ENCODE peak calls at places on chromosomes 13 and 19, in six cellular contexts. D is mesendoderm, H is neuronal stem cell, W is IMR-90, A is mesenchymal stem cell, J is H1. Q is an unnamed sample.

GRCh38 chr13:22012676-22013075 is 341.8 kb downstream of the FGF9 start:
- DNase-seq in D (peak), H (no peak), W (no peak), A (no peak), J (no peak), Q (no peak)

GRCh38 chr13:34913040-34913439 is 29.0 kb upstream of the NBEA start:
- DNase-seq in D (peak), H (peak), W (no peak), A (no peak), J (peak), Q (peak)

GRCh38 chr13:21015284-21015683 is 46.1 kb downstream of the LATS2 start:
- DNase-seq in D (no peak), H (no peak), W (peak), A (no peak), J (no peak), Q (no peak)

GRCh38 chr13:88086577-88086976 is 415.4 kb downstream of the SLITRK5 start:
- DNase-seq in D (no peak), H (no peak), W (peak), A (peak), J (no peak), Q (no peak)

GRCh38 chr19:1362385-1363257 is 21.1 kb upstream of the NDUFS7 start:
- DNase-seq in D (no peak), H (no peak), W (no peak), A (no peak), J (no peak), Q (no peak)

GRCh38 chr13:112670118-112670517 is 19.7 kb upstream of the ATP11A start:
- DNase-seq in D (no peak), H (no peak), W (no peak), A (no peak), J (no peak), Q (peak)

GRCh38 chr19:9937001-9937411 is 691 bp upstream of the OLFM2 start:
- DNase-seq in D (no peak), H (no peak), W (no peak), A (no peak), J (peak), Q (peak)

GRCh38 chr19:610071-610800 is 20.6 kb downstream of the HCN2 start:
- DNase-seq in D (no peak), H (no peak), W (no peak), A (no peak), J (no peak), Q (no peak)

GRCh38 chr13:109687559-109688448 is 98.6 kb downstream of the IRS2 start:
- DNase-seq in D (no peak), H (no peak), W (no peak), A (no peak), J (no peak), Q (no peak)

GRCh38 chr19:55089279-55089944 is 13.7 kb downstream of the EPS8L1 start:
- DNase-seq in D (no peak), H (no peak), W (no peak), A (no peak), J (no peak), Q (no peak)

GRCh38 chr19:35306473-35307246 is 14.7 kb downstream of the MAG start:
- DNase-seq in D (peak), H (no peak), W (no peak), A (no peak), J (no peak), Q (peak)

GRCh38 chr13:28099396-28100148 is 804 bp downstream of the FLT3 start:
- DNase-seq in D (no peak), H (peak), W (no peak), A (no peak), J (no peak), Q (no peak)

GRCh38 chr13:57640582-57640981 is 9.0 kb downstream of the PCDH17 start:
- DNase-seq in D (no peak), H (no peak), W (no peak), A (peak), J (no peak), Q (no peak)

GRCh38 chr13:22801402-22802003 is 379.3 kb upstream of the SGCG start:
- DNase-seq in D (peak), H (no peak), W (peak), A (peak), J (no peak), Q (no peak)

GRCh38 chr13:84609716-84610115 is 727.4 kb upstream of the SLITRK1 start:
- DNase-seq in D (no peak), H (no peak), W (peak), A (no peak), J (no peak), Q (no peak)

GRCh38 chr13:95791084-95791722 is 114.3 kb downstream of the DNAJC3 start:
- DNase-seq in D (no peak), H (no peak), W (no peak), A (no peak), J (no peak), Q (no peak)

GRCh38 chr13:81382236-81382635 is 1041.3 kb upstream of the SPRY2 start:
- DNase-seq in D (peak), H (no peak), W (no peak), A (no peak), J (no peak), Q (no peak)

GRCh38 chr13:112104873-112105234 is 37.9 kb downstream of the SOX1 start:
- DNase-seq in D (no peak), H (no peak), W (no peak), A (no peak), J (no peak), Q (no peak)

GRCh38 chr19:49876422-49877019 is 634 bp downstream of the AKT1S1 start:
- DNase-seq in D (peak), H (peak), W (peak), A (peak), J (peak), Q (peak)
- H3K4ac ChIP-seq in D (peak), H (peak), W (peak), A (peak), J (peak), Q (no peak)

GRCh38 chr19:40713939-40714338 is 2.7 kb downstream of the COQ8B start:
- DNase-seq in D (no peak), H (no peak), W (no peak), A (no peak), J (no peak), Q (no peak)

GRCh38 chr19:40716655-40717324 is at the start of the genes COQ8B and ITPKC:
- DNase-seq in D (peak), H (peak), W (peak), A (peak), J (peak), Q (peak)

GRCh38 chr19:40716031-40716654 is 543 bp downstream of the COQ8B start:
- DNase-seq in D (no peak), H (no peak), W (peak), A (no peak), J (peak), Q (peak)

GRCh38 chr19:40717325-40717879 is 490 bp downstream of the ITPKC start:
- DNase-seq in D (no peak), H (no peak), W (no peak), A (no peak), J (no peak), Q (no peak)

DNA sequence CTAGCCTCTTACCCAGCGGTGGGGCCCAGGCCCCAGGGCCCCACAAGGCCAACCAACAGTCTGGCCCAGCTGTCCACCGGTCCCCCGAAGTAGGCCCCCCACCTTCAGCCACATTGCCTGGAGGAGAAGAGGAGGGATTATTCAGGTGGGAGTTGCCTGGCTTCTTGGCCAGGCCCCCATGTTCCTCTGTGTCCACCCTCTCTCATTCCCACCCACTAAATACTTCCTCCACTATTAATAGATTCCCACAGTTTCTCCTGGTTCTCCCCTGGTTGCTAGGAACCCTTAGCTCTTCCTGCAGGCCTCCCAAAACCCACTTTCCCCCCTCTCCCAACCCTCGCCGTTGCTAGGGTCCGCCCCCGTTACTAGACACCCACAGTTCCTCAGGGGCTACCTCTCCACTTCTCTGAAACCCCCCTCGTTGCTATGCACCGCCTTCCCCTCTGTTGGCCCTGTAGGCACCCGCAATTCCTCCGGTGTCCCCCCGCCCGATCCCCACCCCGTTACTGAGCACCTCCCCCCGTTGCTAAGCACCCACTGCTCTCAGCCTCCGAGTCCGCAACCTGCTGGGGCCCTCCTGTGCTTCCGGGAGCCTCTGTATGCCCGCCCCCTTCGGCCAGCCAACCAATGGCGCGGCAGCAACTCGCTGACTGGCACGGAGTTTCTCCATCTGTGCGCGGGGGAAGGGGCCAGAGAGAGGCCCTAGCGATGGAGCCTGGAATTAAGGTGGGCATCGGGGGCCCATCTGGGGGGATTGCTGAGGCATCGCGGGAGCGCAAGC is 2.0 kb downstream of the COQ8B start:
- DNase-seq in D (peak), H (peak), W (peak), A (peak), J (peak), Q (peak)
- H3K4ac ChIP-seq in D (no peak), H (no peak), W (peak), A (peak), J (peak), Q (no peak)

DNA sequence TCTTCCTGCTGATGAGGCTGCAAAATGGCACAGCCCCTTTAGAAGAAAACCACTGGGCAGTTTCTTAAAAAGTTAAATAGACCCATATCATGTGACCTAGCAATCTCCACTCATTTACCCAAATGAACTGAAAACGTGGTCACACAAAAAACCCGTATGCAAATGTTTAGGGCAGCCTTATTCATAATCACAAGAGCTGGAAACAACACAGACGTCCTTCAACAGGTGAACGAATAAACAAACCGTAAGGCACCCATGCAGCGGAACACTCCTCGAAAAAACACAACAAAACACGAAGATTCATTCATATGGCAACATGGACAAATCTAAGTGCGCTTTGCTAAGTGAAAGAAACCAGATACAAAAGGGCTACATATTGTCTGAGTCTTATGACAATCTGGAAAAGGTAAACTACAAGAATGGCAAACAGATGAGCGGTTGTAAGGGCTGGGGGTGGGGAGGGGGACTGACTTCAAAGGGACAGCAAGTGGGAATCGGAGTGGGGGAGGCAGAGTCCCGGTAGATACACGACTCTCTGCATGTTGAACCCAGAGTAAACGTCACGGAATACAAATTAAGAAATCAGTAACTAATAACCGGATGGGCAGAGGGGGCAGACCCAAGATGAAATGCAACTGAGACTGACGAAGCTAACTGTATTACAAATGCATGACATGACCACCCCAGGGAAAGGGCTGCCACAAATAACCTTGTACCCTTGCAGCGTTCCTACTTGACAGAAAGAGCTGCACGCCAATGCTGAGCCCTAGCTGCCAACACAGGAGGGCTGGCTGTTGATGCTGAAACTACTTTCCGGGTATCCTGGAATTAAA is 33.4 kb downstream of the MLLT1 start:
- DNase-seq in D (no peak), H (no peak), W (no peak), A (no peak), J (no peak), Q (no peak)
- H3K4ac ChIP-seq in D (no peak), H (no peak), W (no peak), A (no peak), J (no peak), Q (no peak)

GRCh38 chr19:17073869-17074627 is 1.2 kb downstream of the HAUS8 start:
- DNase-seq in D (peak), H (no peak), W (peak), A (peak), J (no peak), Q (peak)
- H3K4ac ChIP-seq in D (no peak), H (no peak), W (peak), A (peak), J (no peak), Q (no peak)

GRCh38 chr19:46915386-46915785 is 54.6 kb downstream of the ARHGAP35 start:
- DNase-seq in D (no peak), H (no peak), W (no peak), A (peak), J (no peak), Q (no peak)

GRCh38 chr19:46911456-46911855 is 50.7 kb downstream of the ARHGAP35 start:
- DNase-seq in D (no peak), H (no peak), W (no peak), A (no peak), J (no peak), Q (no peak)

GRCh38 chr19:46913852-46914430 is 53.1 kb downstream of the ARHGAP35 start:
- DNase-seq in D (no peak), H (no peak), W (peak), A (peak), J (no peak), Q (no peak)

GRCh38 chr19:46916971-46917370 is 56.2 kb downstream of the ARHGAP35 start:
- DNase-seq in D (no peak), H (no peak), W (no peak), A (no peak), J (no peak), Q (no peak)

GRCh38 chr19:46913198-46913851 is 52.5 kb downstream of the ARHGAP35 start:
- DNase-seq in D (peak), H (no peak), W (no peak), A (no peak), J (no peak), Q (no peak)
- H3K4ac ChIP-seq in D (no peak), H (no peak), W (peak), A (peak), J (no peak), Q (no peak)